ENCODE peak calls at places on chromosomes 11 and 22, in five cellular contexts. M is H1, S is sigmoid colon, I is spleen, N is GM12878. X is an unnamed sample. For H3K36me3, the result is how much of the 10 kb centered on the place peaks cover.

GRCh38 chr22:32695451-32695891 is 106.0 kb upstream of the TIMP3 start:
- DNase-seq in M (no peak), S (no peak), I (no peak), N (no peak), X (no peak)

GRCh38 chr11:63599211-63600122 is 14.8 kb downstream of the PLAAT3 start:
- DNase-seq in M (no peak), S (no peak), I (no peak), N (no peak), X (no peak)

GRCh38 chr11:93747122-93747521 is 5.7 kb downstream of the C11orf54 start:
- DNase-seq in M (no peak), S (no peak), I (no peak), N (no peak), X (no peak)

GRCh38 chr11:92932023-92932422 is 37.4 kb upstream of the MTNR1B start:
- DNase-seq in M (no peak), S (no peak), I (no peak), N (no peak), X (no peak)

GRCh38 chr22:16563555-16564520 is 28.8 kb downstream of the CCT8L2 start:
- DNase-seq in M (no peak), S (no peak), I (no peak), N (no peak), X (no peak)

GRCh38 chr11:35994421-35994820 is 50.6 kb downstream of the LDLRAD3 start:
- DNase-seq in M (no peak), S (no peak), I (no peak), N (no peak), X (no peak)

GRCh38 chr22:50032941-50033601 is 20.5 kb upstream of the IL17REL start:
- DNase-seq in M (no peak), S (peak), I (peak), N (no peak), X (no peak)

GRCh38 chr11:28417601-28418323 is 309.6 kb downstream of the METTL15 start:
- DNase-seq in M (no peak), S (no peak), I (no peak), N (no peak), X (no peak)

GRCh38 chr11:390175-390574 is 3.8 kb upstream of the PKP3 start:
- DNase-seq in M (no peak), S (no peak), I (no peak), N (no peak), X (no peak)

GRCh38 chr11:71352748-71353147 is 95.4 kb downstream of the DHCR7 start:
- DNase-seq in M (no peak), S (no peak), I (peak), N (no peak), X (no peak)

GRCh38 chr11:37905707-37906417 is 1307.8 kb upstream of the RAG2 start:
- DNase-seq in M (no peak), S (no peak), I (no peak), N (no peak), X (no peak)

GRCh38 chr11:72789493-72790131 is 4.2 kb downstream of the STARD10 start:
- DNase-seq in M (no peak), S (no peak), I (no peak), N (no peak), X (no peak)

GRCh38 chr11:59954219-59954847 is 9.5 kb upstream of the OOSP4A start:
- DNase-seq in M (no peak), S (no peak), I (no peak), N (no peak), X (no peak)

GRCh38 chr11:129917231-129917630 is 21.9 kb upstream of the NFRKB start:
- DNase-seq in M (no peak), S (no peak), I (no peak), N (no peak), X (no peak)

GRCh38 chr11:31240340-31240904 is 129.1 kb downstream of the DCDC1 start:
- DNase-seq in M (no peak), S (no peak), I (no peak), N (no peak), X (no peak)

GRCh38 chr11:100849009-100849913 is 162.2 kb downstream of the ARHGAP42 start:
- DNase-seq in M (no peak), S (no peak), I (no peak), N (no peak), X (no peak)

GRCh38 chr22:26589367-26589844 is 526 bp downstream of the TPST2 start:
- DNase-seq in M (peak), S (no peak), I (peak), N (no peak), X (no peak)

GRCh38 chr11:100635194-100635593 is 51.9 kb upstream of the ARHGAP42 start:
- DNase-seq in M (no peak), S (no peak), I (no peak), N (no peak), X (no peak)

GRCh38 chr11:15280393-15280792 is 165.7 kb downstream of the INSC start:
- DNase-seq in M (no peak), S (no peak), I (no peak), N (no peak), X (no peak)

GRCh38 chr11:63937713-63938480 is 905 bp upstream of the NAA40 start:
- DNase-seq in M (peak), S (no peak), I (peak), N (no peak), X (no peak)

GRCh38 chr22:45318558-45319318 is 9.0 kb downstream of the FAM118A start:
- DNase-seq in M (no peak), S (no peak), I (no peak), N (peak), X (no peak)

GRCh38 chr11:60912223-60912850 is 1.6 kb upstream of the TMEM109 start:
- DNase-seq in M (no peak), S (no peak), I (no peak), N (no peak), X (no peak)

GRCh38 chr11:121389651-121390050 is 62.5 kb upstream of the SORL1 start:
- DNase-seq in M (no peak), S (no peak), I (no peak), N (no peak), X (no peak)

GRCh38 chr11:4086584-4087353 is 7.8 kb upstream of the RRM1 start:
- DNase-seq in M (no peak), S (no peak), I (no peak), N (no peak), X (no peak)
- TF ChIP-seq POLR2A in M (no peak), S (no peak), I (no peak), N (no peak), X (no peak)

DNA sequence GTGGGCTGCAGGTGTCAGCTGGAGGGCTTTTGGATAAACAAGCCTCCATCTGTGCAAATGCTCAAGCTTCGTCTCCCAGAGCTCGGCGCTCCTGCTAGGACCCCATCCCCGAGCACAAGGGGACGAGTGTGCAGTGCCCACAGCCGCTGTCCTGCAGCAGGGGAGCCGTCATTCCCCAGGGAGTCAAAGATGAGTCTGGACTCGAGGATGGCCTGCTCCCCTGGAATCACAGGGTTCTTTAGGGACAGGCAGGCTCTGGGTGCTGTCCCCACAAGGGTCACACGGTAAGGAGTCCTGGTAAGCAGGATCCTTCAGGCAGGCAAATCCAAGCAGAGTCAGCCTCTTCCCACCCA is 50.2 kb downstream of the APOL1 start:
- DNase-seq in M (no peak), S (no peak), I (no peak), N (no peak), X (no peak)
- H3K36me3 ChIP-seq in M (half or more), S (half or more), I (under half), N (under half), X (under half)

GRCh38 chr22:19855504-19856409 is 1.1 kb upstream of the GNB1L start:
- DNase-seq in M (no peak), S (peak), I (peak), N (peak), X (peak)
- TF ChIP-seq POLR2AphosphoS5 in M (no peak), S (no peak), I (peak), N (peak), X (no peak)

GRCh38 chr11:119168471-119169271 is at the start of gene NLRX1:
- DNase-seq in M (peak), S (peak), I (peak), N (peak), X (no peak)
- TF ChIP-seq POLR2A in M (no peak), S (peak), I (peak), N (peak), X (peak)

DNA sequence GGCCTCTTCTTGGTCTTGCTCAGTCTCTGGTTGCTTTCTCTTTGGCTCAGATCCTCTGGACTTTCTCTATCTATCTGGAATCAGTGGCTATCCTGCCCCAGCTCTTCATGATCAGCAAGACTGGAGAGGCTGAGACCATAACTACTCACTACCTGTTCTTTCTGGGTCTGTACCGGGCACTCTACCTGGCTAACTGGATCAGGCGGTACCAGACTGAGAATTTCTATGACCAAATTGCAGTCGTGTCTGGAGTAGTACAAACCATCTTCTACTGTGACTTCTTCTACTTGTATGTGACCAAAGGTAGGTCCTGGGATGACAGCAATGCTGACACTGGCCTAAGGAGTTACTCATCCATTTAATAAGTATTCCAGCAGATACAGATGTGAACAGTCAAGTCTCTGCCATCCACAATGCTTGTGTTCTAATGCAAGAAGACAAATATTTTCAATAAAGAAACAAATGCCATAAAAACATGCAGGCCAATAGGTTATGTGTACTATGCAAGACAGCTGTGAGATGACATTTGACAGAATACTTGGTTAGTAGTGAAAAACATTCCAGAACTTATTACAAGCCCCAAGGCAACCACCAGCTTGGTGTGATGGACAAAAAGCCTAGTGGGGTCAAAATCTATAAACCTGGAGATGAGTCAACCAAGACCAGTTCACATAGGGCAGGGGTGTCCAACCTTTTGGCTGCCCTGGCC is 13.4 kb downstream of the KDELR3 start:
- DNase-seq in M (no peak), S (no peak), I (no peak), N (no peak), X (no peak)
- H3K36me3 ChIP-seq in M (under half), S (half or more), I (under half), N (under half), X (under half)